ENCODE peak calls at places on chromosomes 3 and 15, in eight cellular contexts. J is body of pancreas, Q is AG10803, E is psoas muscle, W is hepatocyte, N is glutamatergic neuron, U is GM12864, M is fibroblast of villous mesenchyme. O is an unnamed sample.

GRCh38 chr3:98449606-98450193 is 13.3 kb upstream of the OR5K1 start:
- DNase-seq in Q (no peak), J (no peak), W (no peak), N (no peak), E (no peak), M (no peak), U (peak; percentile 21), O (no peak)

GRCh38 chr3:154954750-154955149 is 125.4 kb upstream of the MME start:
- DNase-seq in E (no peak), N (no peak), Q (peak; percentile 78), W (peak; percentile 48), U (no peak), J (no peak), M (peak; percentile 84), O (no peak)

GRCh38 chr15:42918047-42918446 is 2.5 kb downstream of the TTBK2 start:
- DNase-seq in J (no peak), E (no peak), M (no peak), Q (no peak), W (no peak), U (no peak), N (no peak), O (no peak)

GRCh38 chr3:78497025-78497424 is 1270.8 kb downstream of the ROBO1 start:
- DNase-seq in N (no peak), E (no peak), M (no peak), J (peak; percentile 18), U (no peak), W (no peak), Q (no peak), O (no peak)

GRCh38 chr15:88894348-88894818 is 961 bp downstream of the HAPLN3 start:
- DNase-seq in W (peak; percentile 85), Q (no peak), N (peak; percentile 75), M (peak; percentile 47), E (peak; percentile 64), J (peak; percentile 61), U (no peak), O (peak; percentile 97)

GRCh38 chr3:71104586-71104985 is 478.9 kb downstream of the FOXP1 start:
- DNase-seq in W (no peak), M (no peak), J (no peak), N (no peak), U (no peak), Q (no peak), E (no peak), O (no peak)

GRCh38 chr3:28907616-28908015 is 373.3 kb upstream of the RBMS3 start:
- DNase-seq in U (no peak), Q (no peak), N (no peak), E (no peak), J (no peak), W (no peak), M (no peak), O (no peak)

GRCh38 chr3:163951397-163951987 is 1126.8 kb downstream of the SI start:
- DNase-seq in E (no peak), W (peak; percentile 13), N (no peak), J (no peak), M (no peak), U (no peak), Q (no peak), O (no peak)

GRCh38 chr3:115217678-115218451 is 70.8 kb upstream of the ZBTB20 start:
- DNase-seq in J (no peak), M (peak; percentile 81), U (no peak), W (peak; percentile 75), N (peak; percentile 39), E (no peak), Q (peak; percentile 64), O (peak; percentile 63)

GRCh38 chr15:101182215-101182614 is 69.6 kb downstream of the CHSY1 start:
- DNase-seq in J (no peak), W (no peak), U (no peak), E (no peak), M (no peak), N (no peak), Q (no peak), O (no peak)

GRCh38 chr3:44208086-44208485 is 33.6 kb upstream of the TOPAZ1 start:
- DNase-seq in M (peak; percentile 49), N (no peak), Q (peak; percentile 45), E (no peak), W (no peak), U (no peak), J (no peak), O (no peak)

GRCh38 chr3:155560594-155560993 is 184.3 kb downstream of the PLCH1 start:
- DNase-seq in E (no peak), Q (peak; percentile 13), J (no peak), M (no peak), U (no peak), N (no peak), W (peak; percentile 11), O (peak; percentile 56)

GRCh38 chr3:40690696-40691597 is 166.2 kb downstream of the ZNF621 start:
- DNase-seq in M (no peak), W (no peak), N (no peak), E (peak; percentile 81), U (no peak), Q (no peak), J (peak; percentile 60), O (no peak)

GRCh38 chr15:31455499-31455898 is 128.9 kb downstream of the KLF13 start:
- DNase-seq in U (no peak), N (no peak), M (no peak), E (no peak), J (no peak), W (no peak), Q (peak; percentile 28), O (peak; percentile 51)

GRCh38 chr15:79132770-79133169 is 42.2 kb upstream of the RASGRF1 start:
- DNase-seq in U (no peak), N (no peak), E (no peak), Q (no peak), M (no peak), W (no peak), J (no peak), O (no peak)

GRCh38 chr3:65820600-65820999 is 218.1 kb downstream of the MAGI1 start:
- DNase-seq in U (no peak), W (no peak), N (no peak), J (no peak), Q (no peak), M (no peak), E (no peak), O (no peak)

GRCh38 chr15:25717861-25718504 is 145.1 kb downstream of the ATP10A start:
- DNase-seq in J (no peak), U (no peak), E (no peak), Q (peak; percentile 34), M (no peak), W (no peak), N (no peak), O (peak; percentile 20)

GRCh38 chr3:51876186-51876585 is 785 bp upstream of the IQCF5 start:
- DNase-seq in M (no peak), J (no peak), U (no peak), N (no peak), Q (no peak), E (no peak), W (no peak), O (no peak)

GRCh38 chr3:101913173-101913572 is 63.9 kb downstream of the NFKBIZ start:
- DNase-seq in J (no peak), E (no peak), N (no peak), W (no peak), Q (no peak), U (no peak), M (no peak), O (no peak)

GRCh38 chr15:87896926-87897325 is 359.6 kb downstream of the NTRK3 start:
- DNase-seq in J (no peak), W (no peak), Q (no peak), M (no peak), U (no peak), E (no peak), N (no peak), O (no peak)

GRCh38 chr3:13189639-13190375 is 116.6 kb upstream of the IQSEC1 start:
- DNase-seq in W (peak; percentile 57), Q (peak; percentile 43), U (no peak), N (no peak), M (no peak), E (no peak), J (no peak), O (peak; percentile 45)

GRCh38 chr15:31020542-31020941 is 29.1 kb upstream of the MTMR10 start:
- DNase-seq in W (no peak), N (no peak), J (no peak), U (no peak), Q (no peak), E (no peak), M (no peak), O (no peak)

GRCh38 chr15:40871749-40872617 is 2.1 kb downstream of the RHOV start:
- DNase-seq in W (peak; percentile 83), N (no peak), J (peak; percentile 98), M (no peak), Q (no peak), U (no peak), E (no peak), O (peak; percentile 90)

GRCh38 chr3:126083511-126083912 is 412 bp downstream of the SLC41A3 start:
- DNase-seq in N (peak; percentile 65), W (peak; percentile 71), U (no peak), E (peak; percentile 48), M (peak; percentile 39), J (peak; percentile 45), Q (peak; percentile 22), O (peak; percentile 81)

GRCh38 chr3:39383913-39384664 is 919 bp downstream of the SLC25A38 start:
- DNase-seq in N (peak; percentile 99), M (peak; percentile 94), Q (peak; percentile 89), E (peak; percentile 97), J (peak; percentile 99), W (peak; percentile 99), U (peak; percentile 83), O (peak; percentile 99)
- TF ChIP-seq CTCF in N (no peak), M (no peak), Q (peak; percentile 14), E (no peak), J (peak; percentile 45), W (no peak), U (no peak), O (peak; percentile 15)

GRCh38 chr3:121529308-121529707 is 16.5 kb downstream of the POLQ start:
- DNase-seq in J (no peak), U (no peak), N (no peak), M (peak; percentile 21), Q (peak; percentile 22), W (peak; percentile 30), E (no peak), O (no peak)
- TF ChIP-seq CTCF in J (peak; percentile 28), U (peak; percentile 34), N (peak; percentile 70), M (peak; percentile 56), Q (peak; percentile 67), W (peak; percentile 59), E (no peak), O (peak; percentile 65)

DNA sequence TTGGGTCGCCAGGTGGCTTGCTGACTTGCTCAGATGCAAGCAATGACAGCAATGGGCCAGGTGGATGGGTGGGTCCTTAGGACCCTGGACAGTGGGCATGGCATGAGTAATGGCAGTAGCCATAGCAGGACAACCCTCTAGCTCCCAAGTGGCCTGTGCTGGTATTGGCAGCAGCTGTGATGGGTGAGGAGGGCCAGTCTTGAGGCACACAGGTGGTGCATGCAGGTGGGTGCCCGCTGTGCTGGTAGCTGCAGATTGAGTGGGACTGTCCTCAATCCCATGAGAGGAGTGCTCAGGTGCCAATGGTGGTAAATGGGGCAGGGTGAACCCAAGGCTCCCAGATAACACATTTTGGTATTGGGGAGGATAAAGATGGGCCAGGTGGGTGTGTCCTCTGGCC is 24.2 kb downstream of the AGBL1 start:
- DNase-seq in E (no peak), Q (no peak), N (no peak), W (no peak), J (no peak), U (no peak), M (no peak), O (no peak)
- TF ChIP-seq CTCF in E (no peak), Q (no peak), N (no peak), W (no peak), J (no peak), U (no peak), M (no peak), O (no peak)

GRCh38 chr3:68025189-68025588 is 370.8 kb upstream of the SUCLG2 start:
- DNase-seq in Q (no peak), E (no peak), M (no peak), J (no peak), N (no peak), U (no peak), W (no peak), O (no peak)
- TF ChIP-seq CTCF in Q (no peak), E (no peak), M (no peak), J (no peak), N (no peak), U (no peak), W (no peak), O (no peak)